ENCODE peak calls at places on chromosomes 13 and 19, in seven cellular contexts. One of them, this sample, is unnamed.

GRCh38 chr13:26010487-26011207 is 41.2 kb downstream of the SHISA2 start:
- DNase-seq in esophagus muscularis mucosa: no peak
- DNase-seq in BJ: no peak
- DNase-seq in adrenal gland: no peak
- DNase-seq in lower lobe of right lung: no peak
- DNase-seq in heart right ventricle: no peak
- DNase-seq in A549: no peak
- DNase-seq in this sample: no peak

GRCh38 chr13:33204130-33204927 is 81.2 kb downstream of the STARD13 start:
- DNase-seq in esophagus muscularis mucosa: peak; percentile 93
- DNase-seq in BJ: peak; percentile 82
- DNase-seq in adrenal gland: peak; percentile 88
- DNase-seq in lower lobe of right lung: no peak
- DNase-seq in heart right ventricle: peak; percentile 50
- DNase-seq in A549: no peak
- DNase-seq in this sample: no peak

GRCh38 chr19:14632286-14632685 is 42.4 kb downstream of the ADGRE3 start:
- DNase-seq in esophagus muscularis mucosa: no peak
- DNase-seq in BJ: no peak
- DNase-seq in adrenal gland: no peak
- DNase-seq in lower lobe of right lung: no peak
- DNase-seq in heart right ventricle: no peak
- DNase-seq in A549: peak; percentile 19
- DNase-seq in this sample: peak; percentile 50

GRCh38 chr13:107650081-107650701 is 565.1 kb downstream of the LIG4 start:
- DNase-seq in esophagus muscularis mucosa: no peak
- DNase-seq in BJ: no peak
- DNase-seq in adrenal gland: peak; percentile 76
- DNase-seq in lower lobe of right lung: peak; percentile 52
- DNase-seq in heart right ventricle: peak; percentile 43
- DNase-seq in A549: no peak
- DNase-seq in this sample: no peak

GRCh38 chr19:6890938-6891337 is 3.6 kb downstream of the ADGRE1 start:
- DNase-seq in esophagus muscularis mucosa: no peak
- DNase-seq in BJ: no peak
- DNase-seq in adrenal gland: no peak
- DNase-seq in lower lobe of right lung: no peak
- DNase-seq in heart right ventricle: no peak
- DNase-seq in A549: no peak
- DNase-seq in this sample: no peak

GRCh38 chr19:39362682-39363657 is 20.7 kb downstream of the SAMD4B start:
- DNase-seq in esophagus muscularis mucosa: no peak
- DNase-seq in BJ: peak; percentile 60
- DNase-seq in adrenal gland: no peak
- DNase-seq in lower lobe of right lung: no peak
- DNase-seq in heart right ventricle: no peak
- DNase-seq in A549: no peak
- DNase-seq in this sample: no peak

GRCh38 chr19:39132344-39132969 is 6.9 kb downstream of the PAK4 start:
- DNase-seq in esophagus muscularis mucosa: no peak
- DNase-seq in BJ: no peak
- DNase-seq in adrenal gland: no peak
- DNase-seq in lower lobe of right lung: no peak
- DNase-seq in heart right ventricle: no peak
- DNase-seq in A549: no peak
- DNase-seq in this sample: no peak

GRCh38 chr13:40549500-40550094 is 116.8 kb downstream of the FOXO1 start:
- DNase-seq in esophagus muscularis mucosa: no peak
- DNase-seq in BJ: peak; percentile 48
- DNase-seq in adrenal gland: no peak
- DNase-seq in lower lobe of right lung: no peak
- DNase-seq in heart right ventricle: no peak
- DNase-seq in A549: no peak
- DNase-seq in this sample: no peak

GRCh38 chr19:12647490-12648071 is 19.0 kb downstream of the MAN2B1 start:
- DNase-seq in esophagus muscularis mucosa: no peak
- DNase-seq in BJ: no peak
- DNase-seq in adrenal gland: peak; percentile 85
- DNase-seq in lower lobe of right lung: peak; percentile 79
- DNase-seq in heart right ventricle: peak; percentile 72
- DNase-seq in A549: no peak
- DNase-seq in this sample: peak; percentile 73

GRCh38 chr19:37941820-37942515 is 35.0 kb downstream of the SIPA1L3 start:
- DNase-seq in esophagus muscularis mucosa: no peak
- DNase-seq in BJ: no peak
- DNase-seq in adrenal gland: no peak
- DNase-seq in lower lobe of right lung: no peak
- DNase-seq in heart right ventricle: no peak
- DNase-seq in A549: peak; percentile 85
- DNase-seq in this sample: no peak

GRCh38 chr19:15161028-15161984 is 39.5 kb downstream of the NOTCH3 start:
- DNase-seq in esophagus muscularis mucosa: no peak
- DNase-seq in BJ: no peak
- DNase-seq in adrenal gland: no peak
- DNase-seq in lower lobe of right lung: no peak
- DNase-seq in heart right ventricle: no peak
- DNase-seq in A549: peak; percentile 55
- DNase-seq in this sample: no peak

GRCh38 chr19:35911173-35911572 is 3.1 kb upstream of the TYROBP start:
- DNase-seq in esophagus muscularis mucosa: no peak
- DNase-seq in BJ: no peak
- DNase-seq in adrenal gland: no peak
- DNase-seq in lower lobe of right lung: no peak
- DNase-seq in heart right ventricle: no peak
- DNase-seq in A549: no peak
- DNase-seq in this sample: no peak

GRCh38 chr19:31438401-31439269 is 89.4 kb upstream of the TSHZ3 start:
- DNase-seq in esophagus muscularis mucosa: peak; percentile 72
- DNase-seq in BJ: no peak
- DNase-seq in adrenal gland: no peak
- DNase-seq in lower lobe of right lung: no peak
- DNase-seq in heart right ventricle: no peak
- DNase-seq in A549: no peak
- DNase-seq in this sample: no peak

GRCh38 chr13:111531505-111531904 is 211.1 kb downstream of the TEX29 start:
- DNase-seq in esophagus muscularis mucosa: no peak
- DNase-seq in BJ: no peak
- DNase-seq in adrenal gland: no peak
- DNase-seq in lower lobe of right lung: no peak
- DNase-seq in heart right ventricle: no peak
- DNase-seq in A549: no peak
- DNase-seq in this sample: no peak

GRCh38 chr19:4518345-4519171 is at the start of gene PLIN4:
- DNase-seq in esophagus muscularis mucosa: no peak
- DNase-seq in BJ: no peak
- DNase-seq in adrenal gland: no peak
- DNase-seq in lower lobe of right lung: no peak
- DNase-seq in heart right ventricle: peak; percentile 85
- DNase-seq in A549: no peak
- DNase-seq in this sample: no peak

GRCh38 chr19:14381689-14382474 is 638 bp downstream of the ADGRE5 start:
- DNase-seq in esophagus muscularis mucosa: no peak
- DNase-seq in BJ: peak; percentile 23
- DNase-seq in adrenal gland: peak; percentile 61
- DNase-seq in lower lobe of right lung: peak; percentile 81
- DNase-seq in heart right ventricle: peak; percentile 40
- DNase-seq in A549: no peak
- DNase-seq in this sample: peak; percentile 95

GRCh38 chr13:111929036-111929616 is 137.8 kb upstream of the SOX1 start:
- DNase-seq in esophagus muscularis mucosa: no peak
- DNase-seq in BJ: no peak
- DNase-seq in adrenal gland: no peak
- DNase-seq in lower lobe of right lung: no peak
- DNase-seq in heart right ventricle: no peak
- DNase-seq in A549: no peak
- DNase-seq in this sample: peak; percentile 7

GRCh38 chr13:82165396-82166174 is 1716.7 kb downstream of the SLITRK1 start:
- DNase-seq in esophagus muscularis mucosa: no peak
- DNase-seq in BJ: no peak
- DNase-seq in adrenal gland: no peak
- DNase-seq in lower lobe of right lung: no peak
- DNase-seq in heart right ventricle: peak; percentile 2
- DNase-seq in A549: no peak
- DNase-seq in this sample: peak; percentile 43

GRCh38 chr13:110346661-110347067 is 39.6 kb downstream of the COL4A2 start:
- DNase-seq in esophagus muscularis mucosa: no peak
- DNase-seq in BJ: no peak
- DNase-seq in adrenal gland: no peak
- DNase-seq in lower lobe of right lung: no peak
- DNase-seq in heart right ventricle: no peak
- DNase-seq in A549: no peak
- DNase-seq in this sample: no peak

GRCh38 chr13:97002581-97002980 is 8.3 kb upstream of the OXGR1 start:
- DNase-seq in esophagus muscularis mucosa: no peak
- DNase-seq in BJ: no peak
- DNase-seq in adrenal gland: no peak
- DNase-seq in lower lobe of right lung: no peak
- DNase-seq in heart right ventricle: no peak
- DNase-seq in A549: no peak
- DNase-seq in this sample: no peak

GRCh38 chr13:97003071-97003470 is 8.8 kb upstream of the OXGR1 start:
- DNase-seq in esophagus muscularis mucosa: no peak
- DNase-seq in BJ: no peak
- DNase-seq in adrenal gland: no peak
- DNase-seq in lower lobe of right lung: no peak
- DNase-seq in heart right ventricle: no peak
- DNase-seq in A549: no peak
- DNase-seq in this sample: no peak

GRCh38 chr13:97004886-97005285 is 10.6 kb upstream of the OXGR1 start:
- DNase-seq in esophagus muscularis mucosa: no peak
- DNase-seq in BJ: no peak
- DNase-seq in adrenal gland: no peak
- DNase-seq in lower lobe of right lung: no peak
- DNase-seq in heart right ventricle: no peak
- DNase-seq in A549: no peak
- DNase-seq in this sample: no peak

GRCh38 chr13:97004096-97004876 is 10.0 kb upstream of the OXGR1 start:
- DNase-seq in esophagus muscularis mucosa: no peak
- DNase-seq in BJ: no peak
- DNase-seq in adrenal gland: no peak
- DNase-seq in lower lobe of right lung: no peak
- DNase-seq in heart right ventricle: no peak
- DNase-seq in A549: no peak
- DNase-seq in this sample: no peak

GRCh38 chr13:97005631-97006262 is 11.5 kb upstream of the OXGR1 start:
- DNase-seq in esophagus muscularis mucosa: no peak
- DNase-seq in BJ: no peak
- DNase-seq in adrenal gland: no peak
- DNase-seq in lower lobe of right lung: no peak
- DNase-seq in heart right ventricle: no peak
- DNase-seq in A549: no peak
- DNase-seq in this sample: no peak
- TF ChIP-seq CTCF in esophagus muscularis mucosa: no peak
- TF ChIP-seq CTCF in BJ: no peak
- TF ChIP-seq CTCF in adrenal gland: no peak
- TF ChIP-seq CTCF in lower lobe of right lung: no peak
- TF ChIP-seq CTCF in heart right ventricle: no peak
- TF ChIP-seq CTCF in A549: no peak
- TF ChIP-seq CTCF in this sample: no peak

GRCh38 chr19:40524133-40524549 is 52.5 kb upstream of the SHKBP1 start:
- DNase-seq in esophagus muscularis mucosa: no peak
- DNase-seq in BJ: no peak
- DNase-seq in adrenal gland: no peak
- DNase-seq in lower lobe of right lung: no peak
- DNase-seq in heart right ventricle: no peak
- DNase-seq in A549: no peak
- DNase-seq in this sample: no peak

GRCh38 chr19:40523322-40524047 is 53.2 kb upstream of the SHKBP1 start:
- DNase-seq in esophagus muscularis mucosa: no peak
- DNase-seq in BJ: no peak
- DNase-seq in adrenal gland: peak; percentile 91
- DNase-seq in lower lobe of right lung: peak; percentile 73
- DNase-seq in heart right ventricle: peak; percentile 35
- DNase-seq in A549: peak; percentile 93
- DNase-seq in this sample: peak; percentile 66

GRCh38 chr19:40519352-40520322 is 52.8 kb downstream of the SPTBN4 start:
- DNase-seq in esophagus muscularis mucosa: no peak
- DNase-seq in BJ: no peak
- DNase-seq in adrenal gland: no peak
- DNase-seq in lower lobe of right lung: no peak
- DNase-seq in heart right ventricle: peak; percentile 33
- DNase-seq in A549: peak; percentile 72
- DNase-seq in this sample: no peak

GRCh38 chr19:40524655-40525054 is 52.0 kb upstream of the SHKBP1 start:
- DNase-seq in esophagus muscularis mucosa: no peak
- DNase-seq in BJ: no peak
- DNase-seq in adrenal gland: no peak
- DNase-seq in lower lobe of right lung: no peak
- DNase-seq in heart right ventricle: no peak
- DNase-seq in A549: no peak
- DNase-seq in this sample: no peak

GRCh38 chr19:40521276-40521675 is 54.5 kb downstream of the SPTBN4 start:
- DNase-seq in esophagus muscularis mucosa: no peak
- DNase-seq in BJ: no peak
- DNase-seq in adrenal gland: no peak
- DNase-seq in lower lobe of right lung: no peak
- DNase-seq in heart right ventricle: no peak
- DNase-seq in A549: no peak
- DNase-seq in this sample: no peak
- TF ChIP-seq CTCF in esophagus muscularis mucosa: peak; percentile 9
- TF ChIP-seq CTCF in BJ: peak; percentile 49
- TF ChIP-seq CTCF in adrenal gland: no peak
- TF ChIP-seq CTCF in lower lobe of right lung: no peak
- TF ChIP-seq CTCF in heart right ventricle: peak; percentile 21
- TF ChIP-seq CTCF in A549: peak; percentile 61
- TF ChIP-seq CTCF in this sample: no peak

GRCh38 chr13:94548382-94549240 is 47.3 kb downstream of the TGDS start:
- DNase-seq in esophagus muscularis mucosa: no peak
- DNase-seq in BJ: no peak
- DNase-seq in adrenal gland: peak; percentile 70
- DNase-seq in lower lobe of right lung: peak; percentile 71
- DNase-seq in heart right ventricle: peak; percentile 47
- DNase-seq in A549: peak; percentile 43
- DNase-seq in this sample: no peak
- TF ChIP-seq CTCF in esophagus muscularis mucosa: peak; percentile 3
- TF ChIP-seq CTCF in BJ: peak; percentile 26
- TF ChIP-seq CTCF in adrenal gland: no peak
- TF ChIP-seq CTCF in lower lobe of right lung: peak; percentile 24
- TF ChIP-seq CTCF in heart right ventricle: no peak
- TF ChIP-seq CTCF in A549: peak; percentile 23
- TF ChIP-seq CTCF in this sample: no peak

DNA sequence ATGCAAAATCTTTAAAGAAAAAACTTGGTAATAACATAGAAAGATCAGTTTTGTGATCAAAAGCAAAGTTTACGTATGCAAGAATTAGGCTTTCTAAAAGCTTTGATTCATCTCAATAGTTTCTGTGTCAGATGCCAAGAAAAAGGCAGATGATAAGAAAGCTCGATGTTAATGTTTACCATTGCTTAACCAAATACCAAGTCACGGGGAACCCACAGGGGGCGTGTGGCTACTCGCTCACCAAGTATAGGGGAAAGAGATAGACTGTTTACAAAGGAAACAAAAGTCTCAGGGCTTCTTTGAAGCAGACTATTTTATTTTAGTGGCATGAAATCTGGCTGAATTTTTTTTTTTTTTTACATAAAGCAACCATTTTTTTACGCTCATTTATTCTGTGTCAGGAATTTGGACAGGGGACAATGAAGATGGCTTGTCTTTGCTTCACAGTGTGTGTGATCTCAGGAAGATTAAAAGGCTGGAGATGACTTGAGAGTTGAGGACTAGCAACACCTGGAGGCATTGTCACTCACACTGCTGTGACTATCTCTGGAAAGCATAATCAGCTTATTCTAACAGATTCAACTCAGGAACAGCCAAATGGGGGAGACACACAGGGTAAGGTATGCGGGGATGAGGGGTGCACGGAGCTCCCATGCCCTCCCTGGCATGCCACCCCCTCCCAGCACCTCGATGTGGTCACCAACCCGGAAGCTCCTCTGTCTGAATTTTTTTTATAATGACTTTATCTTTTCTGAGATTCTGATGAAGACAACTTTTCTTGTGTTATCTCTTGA is 24.9 kb downstream of the RCBTB1 start:
- DNase-seq in esophagus muscularis mucosa: no peak
- DNase-seq in BJ: no peak
- DNase-seq in adrenal gland: peak; percentile 64
- DNase-seq in lower lobe of right lung: no peak
- DNase-seq in heart right ventricle: no peak
- DNase-seq in A549: peak; percentile 9
- DNase-seq in this sample: no peak
- TF ChIP-seq CTCF in esophagus muscularis mucosa: no peak
- TF ChIP-seq CTCF in BJ: peak; percentile 10
- TF ChIP-seq CTCF in adrenal gland: no peak
- TF ChIP-seq CTCF in lower lobe of right lung: peak; percentile 28
- TF ChIP-seq CTCF in heart right ventricle: peak; percentile 8
- TF ChIP-seq CTCF in A549: peak; percentile 18
- TF ChIP-seq CTCF in this sample: no peak

This sample was measured in CD14-positive monocyte.